ENCODE peak calls at places on chromosomes 7 and 10, in ten cellular contexts. One of them, this sample, is unnamed.

GRCh38 chr7:39324134-39324760 is 242.0 kb upstream of the YAE1 start:
- DNase-seq in brain microvascular endothelial cell: no peak
- DNase-seq in heart left ventricle: no peak
- DNase-seq in mammary epithelial cell: no peak
- DNase-seq in body of pancreas: no peak
- DNase-seq in spleen: no peak
- DNase-seq in tibial nerve: no peak
- DNase-seq in AG04450: no peak
- DNase-seq in IMR-90: no peak
- DNase-seq in BE2C: no peak
- DNase-seq in this sample: no peak

GRCh38 chr7:136069840-136070529 is 92.8 kb upstream of the MTPN start:
- DNase-seq in brain microvascular endothelial cell: no peak
- DNase-seq in heart left ventricle: no peak
- DNase-seq in mammary epithelial cell: no peak
- DNase-seq in body of pancreas: no peak
- DNase-seq in spleen: no peak
- DNase-seq in tibial nerve: no peak
- DNase-seq in AG04450: no peak
- DNase-seq in IMR-90: no peak
- DNase-seq in BE2C: no peak
- DNase-seq in this sample: no peak

GRCh38 chr7:99196536-99197288 is 11.2 kb downstream of the KPNA7 start:
- DNase-seq in brain microvascular endothelial cell: peak; percentile 56
- DNase-seq in heart left ventricle: no peak
- DNase-seq in mammary epithelial cell: peak; percentile 69
- DNase-seq in body of pancreas: no peak
- DNase-seq in spleen: no peak
- DNase-seq in tibial nerve: no peak
- DNase-seq in AG04450: no peak
- DNase-seq in IMR-90: peak; percentile 55
- DNase-seq in BE2C: no peak
- DNase-seq in this sample: no peak

GRCh38 chr7:18638594-18639452 is 143.3 kb downstream of the HDAC9 start:
- DNase-seq in brain microvascular endothelial cell: peak; percentile 67
- DNase-seq in heart left ventricle: no peak
- DNase-seq in mammary epithelial cell: peak; percentile 17
- DNase-seq in body of pancreas: no peak
- DNase-seq in spleen: no peak
- DNase-seq in tibial nerve: no peak
- DNase-seq in AG04450: no peak
- DNase-seq in IMR-90: peak; percentile 64
- DNase-seq in BE2C: no peak
- DNase-seq in this sample: no peak

GRCh38 chr7:118079369-118079768 is 104.6 kb upstream of the LSM8 start:
- DNase-seq in brain microvascular endothelial cell: no peak
- DNase-seq in heart left ventricle: no peak
- DNase-seq in mammary epithelial cell: peak; percentile 74
- DNase-seq in body of pancreas: no peak
- DNase-seq in spleen: no peak
- DNase-seq in tibial nerve: no peak
- DNase-seq in AG04450: no peak
- DNase-seq in IMR-90: peak; percentile 8
- DNase-seq in BE2C: no peak
- DNase-seq in this sample: no peak

GRCh38 chr7:6258440-6259182 is 13.8 kb downstream of the CYTH3 start:
- DNase-seq in brain microvascular endothelial cell: peak; percentile 80
- DNase-seq in heart left ventricle: no peak
- DNase-seq in mammary epithelial cell: no peak
- DNase-seq in body of pancreas: no peak
- DNase-seq in spleen: no peak
- DNase-seq in tibial nerve: no peak
- DNase-seq in AG04450: no peak
- DNase-seq in IMR-90: peak; percentile 79
- DNase-seq in BE2C: no peak
- DNase-seq in this sample: no peak

GRCh38 chr10:98446656-98447221 is at the start of gene HPS1:
- DNase-seq in brain microvascular endothelial cell: peak; percentile 41
- DNase-seq in heart left ventricle: peak; percentile 86
- DNase-seq in mammary epithelial cell: peak; percentile 57
- DNase-seq in body of pancreas: peak; percentile 81
- DNase-seq in spleen: peak; percentile 97
- DNase-seq in tibial nerve: peak; percentile 71
- DNase-seq in AG04450: no peak
- DNase-seq in IMR-90: peak; percentile 58
- DNase-seq in BE2C: no peak
- DNase-seq in this sample: peak; percentile 77

GRCh38 chr10:106181491-106181890 is 983.0 kb downstream of the SORCS1 start:
- DNase-seq in brain microvascular endothelial cell: no peak
- DNase-seq in heart left ventricle: no peak
- DNase-seq in mammary epithelial cell: no peak
- DNase-seq in body of pancreas: no peak
- DNase-seq in spleen: no peak
- DNase-seq in tibial nerve: no peak
- DNase-seq in AG04450: no peak
- DNase-seq in IMR-90: peak; percentile 6
- DNase-seq in BE2C: no peak
- DNase-seq in this sample: no peak

DNA sequence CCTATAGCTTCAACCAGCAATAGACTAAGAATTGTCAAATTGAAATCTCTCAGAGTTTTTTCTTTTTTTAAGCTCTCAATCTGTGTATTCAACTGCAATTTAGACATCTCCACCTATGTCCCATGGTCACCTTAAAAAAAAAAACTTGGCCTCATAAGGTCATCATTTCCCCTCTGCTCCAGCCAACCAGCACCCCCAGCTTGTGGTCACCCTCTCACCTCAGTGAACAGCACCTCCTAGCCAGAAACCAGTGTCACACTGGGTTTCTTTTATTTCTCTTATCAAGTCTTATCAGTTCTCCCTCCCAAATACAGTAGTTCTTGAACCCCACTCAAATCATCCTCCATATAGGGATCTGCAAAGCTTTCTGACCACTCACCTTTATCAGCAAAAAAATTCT is 4.0 kb downstream of the ITGB1 start:
- DNase-seq in brain microvascular endothelial cell: no peak
- DNase-seq in heart left ventricle: no peak
- DNase-seq in mammary epithelial cell: no peak
- DNase-seq in body of pancreas: no peak
- DNase-seq in spleen: no peak
- DNase-seq in tibial nerve: no peak
- DNase-seq in AG04450: no peak
- DNase-seq in IMR-90: no peak
- DNase-seq in BE2C: no peak
- DNase-seq in this sample: no peak
- TF ChIP-seq CTCF in brain microvascular endothelial cell: peak; percentile 21
- TF ChIP-seq CTCF in heart left ventricle: no peak
- TF ChIP-seq CTCF in mammary epithelial cell: no peak
- TF ChIP-seq CTCF in body of pancreas: no peak
- TF ChIP-seq CTCF in spleen: no peak
- TF ChIP-seq CTCF in tibial nerve: no peak
- TF ChIP-seq CTCF in AG04450: no peak
- TF ChIP-seq CTCF in IMR-90: no peak
- TF ChIP-seq CTCF in BE2C: no peak
- TF ChIP-seq CTCF in this sample: no peak

DNA sequence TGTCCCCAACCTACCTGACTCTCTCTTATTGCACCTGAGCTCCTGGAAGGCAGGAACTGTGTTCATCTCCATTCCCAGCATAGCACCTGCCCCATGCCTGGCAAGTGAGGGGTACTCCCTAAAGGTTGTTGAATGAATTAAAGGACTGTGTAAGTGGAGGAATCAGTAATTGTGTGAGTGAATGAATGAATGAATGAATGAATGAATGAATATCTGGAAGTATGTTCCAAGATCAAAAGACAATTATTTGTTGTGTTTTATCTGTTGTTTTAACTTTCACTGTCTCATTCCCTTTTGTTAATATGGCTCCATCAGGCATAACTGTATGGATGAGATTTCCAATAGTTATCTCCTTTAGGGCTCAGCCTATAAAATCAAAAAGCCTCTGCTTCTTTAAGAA is 4.0 kb downstream of the WIPF3 start:
- DNase-seq in brain microvascular endothelial cell: no peak
- DNase-seq in heart left ventricle: no peak
- DNase-seq in mammary epithelial cell: no peak
- DNase-seq in body of pancreas: no peak
- DNase-seq in spleen: no peak
- DNase-seq in tibial nerve: no peak
- DNase-seq in AG04450: no peak
- DNase-seq in IMR-90: no peak
- DNase-seq in BE2C: no peak
- DNase-seq in this sample: no peak
- H3K27me3 ChIP-seq in brain microvascular endothelial cell: peaks cover 54% of the 10 kb centered on the region
- H3K27me3 ChIP-seq in heart left ventricle: no peaks in the 10 kb centered on the region
- H3K27me3 ChIP-seq in mammary epithelial cell: peaks cover 39% of the 10 kb centered on the region
- H3K27me3 ChIP-seq in body of pancreas: no peaks in the 10 kb centered on the region
- H3K27me3 ChIP-seq in spleen: no peaks in the 10 kb centered on the region
- H3K27me3 ChIP-seq in tibial nerve: no peaks in the 10 kb centered on the region
- H3K27me3 ChIP-seq in AG04450: peaks cover 35% of the 10 kb centered on the region
- H3K27me3 ChIP-seq in IMR-90: peaks cover 48% of the 10 kb centered on the region
- H3K27me3 ChIP-seq in BE2C: peaks cover 68% of the 10 kb centered on the region
- H3K27me3 ChIP-seq in this sample: peaks cover 50% of the 10 kb centered on the region

DNA sequence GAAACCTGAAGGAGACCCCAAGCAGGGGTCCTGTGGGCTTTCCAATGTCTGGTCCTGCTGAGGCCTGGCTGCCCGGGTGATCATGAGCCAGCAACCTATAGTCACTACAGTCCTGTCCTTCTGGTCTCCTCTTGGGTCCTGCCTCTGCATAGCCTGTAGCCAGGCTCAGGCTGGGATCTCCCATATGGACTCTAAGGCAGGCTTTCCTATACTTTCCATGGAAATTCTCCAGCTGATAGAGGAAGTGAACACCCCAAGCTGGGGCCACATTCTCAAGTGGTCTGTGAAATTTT is 26.4 kb downstream of the ANXA8 start:
- DNase-seq in brain microvascular endothelial cell: no peak
- DNase-seq in heart left ventricle: no peak
- DNase-seq in mammary epithelial cell: no peak
- DNase-seq in body of pancreas: no peak
- DNase-seq in spleen: no peak
- DNase-seq in tibial nerve: no peak
- DNase-seq in AG04450: no peak
- DNase-seq in IMR-90: no peak
- DNase-seq in BE2C: no peak
- DNase-seq in this sample: no peak
- TF ChIP-seq CTCF in brain microvascular endothelial cell: no peak
- TF ChIP-seq CTCF in heart left ventricle: no peak
- TF ChIP-seq CTCF in mammary epithelial cell: no peak
- TF ChIP-seq CTCF in body of pancreas: no peak
- TF ChIP-seq CTCF in spleen: no peak
- TF ChIP-seq CTCF in tibial nerve: no peak
- TF ChIP-seq CTCF in AG04450: no peak
- TF ChIP-seq CTCF in IMR-90: no peak
- TF ChIP-seq CTCF in BE2C: no peak
- TF ChIP-seq CTCF in this sample: no peak

GRCh38 chr7:140617081-140617480 is 23.5 kb downstream of the DENND2A start:
- DNase-seq in brain microvascular endothelial cell: no peak
- DNase-seq in heart left ventricle: no peak
- DNase-seq in mammary epithelial cell: no peak
- DNase-seq in body of pancreas: no peak
- DNase-seq in spleen: peak; percentile 1
- DNase-seq in tibial nerve: no peak
- DNase-seq in AG04450: no peak
- DNase-seq in IMR-90: no peak
- DNase-seq in BE2C: no peak
- DNase-seq in this sample: no peak

GRCh38 chr7:140623995-140624902 is 16.4 kb downstream of the DENND2A start:
- DNase-seq in brain microvascular endothelial cell: peak; percentile 47
- DNase-seq in heart left ventricle: peak; percentile 64
- DNase-seq in mammary epithelial cell: no peak
- DNase-seq in body of pancreas: peak; percentile 27
- DNase-seq in spleen: peak; percentile 32
- DNase-seq in tibial nerve: no peak
- DNase-seq in AG04450: no peak
- DNase-seq in IMR-90: peak; percentile 63
- DNase-seq in BE2C: no peak
- DNase-seq in this sample: no peak

GRCh38 chr7:140619101-140619615 is 21.5 kb downstream of the DENND2A start:
- DNase-seq in brain microvascular endothelial cell: no peak
- DNase-seq in heart left ventricle: no peak
- DNase-seq in mammary epithelial cell: no peak
- DNase-seq in body of pancreas: no peak
- DNase-seq in spleen: no peak
- DNase-seq in tibial nerve: no peak
- DNase-seq in AG04450: no peak
- DNase-seq in IMR-90: no peak
- DNase-seq in BE2C: no peak
- DNase-seq in this sample: no peak

GRCh38 chr7:140618291-140618690 is 22.3 kb downstream of the DENND2A start:
- DNase-seq in brain microvascular endothelial cell: no peak
- DNase-seq in heart left ventricle: no peak
- DNase-seq in mammary epithelial cell: no peak
- DNase-seq in body of pancreas: no peak
- DNase-seq in spleen: no peak
- DNase-seq in tibial nerve: no peak
- DNase-seq in AG04450: no peak
- DNase-seq in IMR-90: no peak
- DNase-seq in BE2C: no peak
- DNase-seq in this sample: no peak

GRCh38 chr7:140621326-140622035 is 19.1 kb downstream of the DENND2A start:
- DNase-seq in brain microvascular endothelial cell: peak; percentile 57
- DNase-seq in heart left ventricle: no peak
- DNase-seq in mammary epithelial cell: peak; percentile 88
- DNase-seq in body of pancreas: no peak
- DNase-seq in spleen: peak; percentile 1
- DNase-seq in tibial nerve: no peak
- DNase-seq in AG04450: no peak
- DNase-seq in IMR-90: peak; percentile 55
- DNase-seq in BE2C: no peak
- DNase-seq in this sample: no peak
- H3K27me3 ChIP-seq in brain microvascular endothelial cell: no peaks in the 10 kb centered on the region
- H3K27me3 ChIP-seq in heart left ventricle: no peaks in the 10 kb centered on the region
- H3K27me3 ChIP-seq in mammary epithelial cell: no peaks in the 10 kb centered on the region
- H3K27me3 ChIP-seq in body of pancreas: no peaks in the 10 kb centered on the region
- H3K27me3 ChIP-seq in spleen: no peaks in the 10 kb centered on the region
- H3K27me3 ChIP-seq in tibial nerve: no peaks in the 10 kb centered on the region
- H3K27me3 ChIP-seq in AG04450: no peaks in the 10 kb centered on the region
- H3K27me3 ChIP-seq in IMR-90: no peaks in the 10 kb centered on the region
- H3K27me3 ChIP-seq in BE2C: no peaks in the 10 kb centered on the region
- H3K27me3 ChIP-seq in this sample: no peaks in the 10 kb centered on the region

GRCh38 chr10:66587680-66588050 is 338.2 kb upstream of the LRRTM3 start:
- DNase-seq in brain microvascular endothelial cell: no peak
- DNase-seq in heart left ventricle: no peak
- DNase-seq in mammary epithelial cell: no peak
- DNase-seq in body of pancreas: no peak
- DNase-seq in spleen: no peak
- DNase-seq in tibial nerve: no peak
- DNase-seq in AG04450: no peak
- DNase-seq in IMR-90: no peak
- DNase-seq in BE2C: no peak
- DNase-seq in this sample: no peak

GRCh38 chr10:66591865-66592264 is 334.0 kb upstream of the LRRTM3 start:
- DNase-seq in brain microvascular endothelial cell: no peak
- DNase-seq in heart left ventricle: no peak
- DNase-seq in mammary epithelial cell: peak; percentile 23
- DNase-seq in body of pancreas: no peak
- DNase-seq in spleen: no peak
- DNase-seq in tibial nerve: no peak
- DNase-seq in AG04450: no peak
- DNase-seq in IMR-90: peak; percentile 41
- DNase-seq in BE2C: no peak
- DNase-seq in this sample: no peak

GRCh38 chr10:66586073-66586472 is 339.8 kb upstream of the LRRTM3 start:
- DNase-seq in brain microvascular endothelial cell: peak; percentile 16
- DNase-seq in heart left ventricle: no peak
- DNase-seq in mammary epithelial cell: peak; percentile 19
- DNase-seq in body of pancreas: peak; percentile 13
- DNase-seq in spleen: no peak
- DNase-seq in tibial nerve: no peak
- DNase-seq in AG04450: no peak
- DNase-seq in IMR-90: peak; percentile 35
- DNase-seq in BE2C: peak; percentile 18
- DNase-seq in this sample: no peak

GRCh38 chr10:66586897-66587679 is 338.7 kb upstream of the LRRTM3 start:
- DNase-seq in brain microvascular endothelial cell: no peak
- DNase-seq in heart left ventricle: no peak
- DNase-seq in mammary epithelial cell: no peak
- DNase-seq in body of pancreas: peak; percentile 8
- DNase-seq in spleen: no peak
- DNase-seq in tibial nerve: no peak
- DNase-seq in AG04450: no peak
- DNase-seq in IMR-90: no peak
- DNase-seq in BE2C: no peak
- DNase-seq in this sample: no peak
- TF ChIP-seq CTCF in brain microvascular endothelial cell: no peak
- TF ChIP-seq CTCF in heart left ventricle: no peak
- TF ChIP-seq CTCF in mammary epithelial cell: no peak
- TF ChIP-seq CTCF in body of pancreas: no peak
- TF ChIP-seq CTCF in spleen: no peak
- TF ChIP-seq CTCF in tibial nerve: no peak
- TF ChIP-seq CTCF in AG04450: no peak
- TF ChIP-seq CTCF in IMR-90: no peak
- TF ChIP-seq CTCF in BE2C: no peak
- TF ChIP-seq CTCF in this sample: no peak